ENCODE peak calls at places on chromosomes 5 and 9, in four cellular contexts. K is IMR-90, L is PC-3, M is sigmoid colon. F is an unnamed sample.

GRCh38 chr9:14554866-14555265 is 138.4 kb downstream of the ZDHHC21 start:
- DNase-seq in K (no peak), L (no peak), M (no peak), F (no peak)

GRCh38 chr9:131276891-131277672 is 772 bp upstream of the FAM78A start:
- DNase-seq in K (no peak), L (no peak), M (no peak), F (no peak)

GRCh38 chr5:131193106-131193505 is 22.4 kb downstream of the LYRM7 start:
- DNase-seq in K (peak; percentile 50), L (no peak), M (no peak), F (peak; percentile 19)

GRCh38 chr9:80285325-80285724 is 713.6 kb downstream of the TLE4 start:
- DNase-seq in K (peak; percentile 7), L (peak; percentile 36), M (no peak), F (peak; percentile 28)

GRCh38 chr9:105132576-105132975 is 111.9 kb upstream of the SLC44A1 start:
- DNase-seq in K (peak; percentile 95), L (peak; percentile 80), M (no peak), F (peak; percentile 55)

GRCh38 chr5:1937590-1937989 is 54.9 kb upstream of the IRX4 start:
- DNase-seq in K (no peak), L (no peak), M (no peak), F (no peak)

GRCh38 chr9:131755541-131756198 is 15.8 kb upstream of the RAPGEF1 start:
- DNase-seq in K (peak; percentile 73), L (peak; percentile 77), M (peak; percentile 81), F (peak; percentile 84)

GRCh38 chr5:102742215-102742614 is 12.9 kb upstream of the PAM start:
- DNase-seq in K (no peak), L (no peak), M (no peak), F (no peak)

GRCh38 chr9:15606667-15607472 is 54.0 kb downstream of the CCDC171 start:
- DNase-seq in K (peak; percentile 35), L (peak; percentile 72), M (no peak), F (peak; percentile 40)

GRCh38 chr5:56123531-56124243 is 109.4 kb downstream of the ANKRD55 start:
- DNase-seq in K (peak; percentile 100), L (peak; percentile 87), M (peak; percentile 73), F (peak; percentile 93)

GRCh38 chr9:114911167-114911821 is 19.1 kb downstream of the TNFSF8 start:
- DNase-seq in K (peak; percentile 51), L (peak; percentile 74), M (no peak), F (peak; percentile 62)

GRCh38 chr5:125612356-125613149 is 810.7 kb upstream of the GRAMD2B start:
- DNase-seq in K (no peak), L (no peak), M (peak; percentile 60), F (no peak)

GRCh38 chr9:114284316-114285060 is 38.4 kb upstream of the ORM1 start:
- DNase-seq in K (no peak), L (no peak), M (peak; percentile 49), F (peak; percentile 19)

GRCh38 chr5:31487510-31487909 is 44.4 kb downstream of the DROSHA start:
- DNase-seq in K (peak; percentile 11), L (no peak), M (no peak), F (no peak)

DNA sequence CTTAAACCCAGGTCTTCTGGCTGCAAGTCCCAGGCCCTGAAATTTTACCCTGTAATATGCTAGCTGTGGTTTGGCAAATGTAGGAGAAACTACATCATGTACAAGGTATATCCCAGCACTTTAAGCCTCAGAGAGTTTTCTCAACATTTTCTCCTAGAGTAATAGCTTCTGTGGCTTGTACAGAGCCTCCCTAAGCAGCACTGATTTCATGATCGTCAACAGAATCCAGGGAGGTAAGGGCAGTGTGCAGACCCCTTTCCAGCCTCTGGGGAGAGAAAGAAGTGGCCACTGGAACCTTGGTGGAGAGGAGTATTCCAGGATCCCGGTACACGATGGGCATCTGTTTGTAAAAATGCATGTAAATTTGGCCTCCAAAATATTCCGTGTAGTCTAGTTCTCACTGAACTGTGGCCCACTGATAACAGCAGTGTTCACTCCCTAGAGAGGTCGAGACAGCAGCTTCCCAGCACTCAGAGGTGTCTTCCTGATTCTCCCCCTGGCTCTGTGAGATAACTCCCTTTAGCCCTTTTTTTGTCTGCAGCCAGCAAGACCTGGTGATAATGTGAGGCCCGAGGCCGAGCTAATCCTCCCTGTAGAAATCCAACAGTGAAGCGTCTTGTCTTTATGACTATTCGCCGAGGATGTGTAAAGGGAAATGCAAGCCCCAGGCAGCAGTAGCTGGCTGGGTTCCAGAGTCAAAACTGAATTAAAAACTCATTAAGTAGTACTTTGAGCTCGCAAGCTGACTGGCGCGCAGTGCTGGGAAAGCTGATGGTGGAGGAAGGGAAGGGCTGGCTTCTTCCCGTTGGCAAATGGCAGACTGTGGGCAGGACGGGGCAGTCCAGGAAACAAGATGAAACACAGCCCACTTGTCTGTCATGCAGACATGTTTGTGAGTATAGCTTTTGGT is 59.0 kb downstream of the MAP1B start:
- DNase-seq in K (peak; percentile 51), L (no peak), M (peak; percentile 70), F (peak; percentile 97)
- H3K4me3 ChIP-seq in K (no peak overlapping the region), L (no peak overlapping the region), M (no peak overlapping the region), F (no peak overlapping the region)

DNA sequence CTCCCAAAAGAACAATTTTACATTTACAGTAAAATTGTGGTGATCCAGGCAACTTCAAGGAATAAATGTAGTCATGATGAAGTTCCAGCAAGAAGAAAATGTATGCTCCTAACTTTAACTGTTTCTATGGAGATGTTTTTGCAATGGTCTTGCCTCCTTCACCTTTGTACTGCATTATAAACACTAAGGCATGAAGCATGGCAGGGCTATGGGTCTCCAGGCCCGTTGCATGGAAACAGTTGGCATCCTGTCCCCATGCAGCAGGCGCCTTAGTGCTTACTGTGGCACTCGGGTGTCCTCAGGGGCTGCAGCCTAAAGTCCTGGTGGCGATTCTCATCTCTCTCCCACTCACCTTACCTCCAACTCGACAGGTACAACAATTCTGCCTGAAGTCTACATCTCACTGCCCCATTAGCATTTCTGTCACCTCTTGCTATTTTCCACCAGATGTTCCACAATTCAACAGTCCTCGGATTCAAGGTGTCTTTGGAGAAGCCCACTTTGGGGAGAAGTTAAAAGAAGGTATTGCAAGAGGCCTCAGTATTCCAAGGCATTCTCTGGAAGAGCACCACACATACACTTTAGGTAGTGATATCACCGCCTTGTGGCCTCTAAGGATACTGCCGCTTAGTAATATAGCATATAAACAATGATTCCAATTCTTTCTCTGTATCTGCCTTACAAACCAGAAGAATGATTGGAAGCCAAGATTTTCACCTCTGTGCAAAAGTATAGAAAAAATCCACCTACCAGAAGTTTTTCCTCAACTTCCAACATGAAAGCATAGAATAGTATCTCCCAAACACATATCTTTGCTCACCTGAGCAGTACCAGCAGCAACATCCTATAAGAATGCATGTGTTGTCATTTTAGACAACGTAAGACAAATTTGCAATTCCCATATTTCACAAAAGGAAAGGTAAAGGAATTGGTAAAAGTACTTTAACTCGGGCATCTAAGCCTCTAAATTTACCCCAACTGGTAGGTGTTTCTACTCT is 5.1 kb downstream of the LIFR start:
- DNase-seq in K (peak; percentile 73), L (peak; percentile 80), M (no peak), F (peak; percentile 60)
- TF ChIP-seq CTCF in K (peak; percentile 71), L (peak; percentile 90), M (no peak), F (peak; percentile 75)

GRCh38 chr9:121308765-121309164 is 40.8 kb downstream of the GSN start:
- DNase-seq in K (no peak), L (no peak), M (no peak), F (no peak)

GRCh38 chr9:121310571-121310970 is 42.6 kb downstream of the GSN start:
- DNase-seq in K (no peak), L (no peak), M (no peak), F (no peak)

GRCh38 chr9:121307976-121308375 is 40.0 kb downstream of the GSN start:
- DNase-seq in K (no peak), L (no peak), M (no peak), F (no peak)

GRCh38 chr9:121309171-121309570 is 41.2 kb downstream of the GSN start:
- DNase-seq in K (no peak), L (no peak), M (no peak), F (no peak)

DNA sequence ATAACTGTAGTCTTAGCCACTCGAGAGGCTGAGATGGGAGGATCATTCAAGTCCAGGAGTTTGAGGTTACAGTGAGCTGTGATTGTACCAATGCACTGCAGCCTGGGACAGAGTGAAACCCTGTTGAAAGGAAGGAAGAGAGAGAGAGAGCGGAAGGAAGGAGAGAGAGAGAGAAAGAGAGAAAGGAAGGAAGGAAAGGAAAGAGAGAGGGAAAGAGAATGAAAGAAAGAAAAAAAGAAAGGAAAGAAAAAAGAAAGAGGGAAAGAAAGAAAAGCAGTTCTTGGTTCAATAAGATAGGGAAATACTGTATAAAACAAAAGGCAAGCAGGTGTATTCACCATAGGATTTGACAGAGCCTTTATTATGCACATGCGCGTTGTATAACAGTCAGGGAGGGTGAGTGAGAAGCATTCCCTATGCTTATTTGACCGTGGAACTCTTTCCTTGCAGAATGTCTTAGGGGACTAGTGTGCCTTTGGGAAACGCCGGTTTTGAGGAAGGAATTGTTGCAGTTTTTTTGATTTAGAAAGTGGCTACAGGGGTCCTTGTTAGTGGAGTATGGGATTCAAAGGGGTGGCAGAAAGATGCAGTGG is 42.0 kb downstream of the GSN start:
- DNase-seq in K (no peak), L (no peak), M (no peak), F (no peak)
- H3K4me3 ChIP-seq in K (no peak overlapping the region), L (no peak overlapping the region), M (no peak overlapping the region), F (no peak overlapping the region)

DNA sequence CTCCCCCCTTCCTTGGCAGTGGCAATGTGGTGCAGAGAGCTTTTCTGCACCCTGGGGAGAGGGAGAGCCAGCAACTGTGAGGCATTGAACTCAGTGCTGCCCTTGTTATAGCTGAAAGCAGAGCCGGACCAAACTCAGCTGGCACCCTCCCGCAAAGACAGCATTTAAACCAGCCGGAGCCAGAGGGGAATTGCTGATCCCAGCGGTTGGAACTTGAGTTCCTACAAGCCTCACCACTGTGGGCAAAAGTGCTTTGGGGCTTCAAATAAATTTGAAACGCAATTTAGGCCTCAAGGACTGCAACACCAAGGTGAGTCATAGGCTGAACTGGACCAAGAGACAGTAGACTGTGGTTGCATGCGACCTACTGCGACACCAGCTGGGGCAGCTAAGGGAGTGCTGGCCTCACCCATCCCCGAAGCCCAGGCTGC is 207.6 kb upstream of the CDKN2B start:
- DNase-seq in K (peak; percentile 82), L (peak; percentile 51), M (no peak), F (no peak)
- TF ChIP-seq CTCF in K (no peak), L (no peak), M (no peak), F (no peak)

GRCh38 chr5:153491408-153491807 is 938 bp downstream of the GRIA1 start:
- DNase-seq in K (no peak), L (no peak), M (no peak), F (no peak)
- H3K4me3 ChIP-seq in K (no peak overlapping the region), L (no peak overlapping the region), M (no peak overlapping the region), F (no peak overlapping the region)

GRCh38 chr9:127887792-127888191 is 10.3 kb upstream of the AK1 start:
- DNase-seq in K (no peak), L (no peak), M (no peak), F (no peak)
- TF ChIP-seq CTCF in K (peak; percentile 14), L (no peak), M (no peak), F (no peak)

F was measured in epithelial cell of esophagus.